ENCODE peak calls at places on chromosomes 13 and 19, in four cellular contexts. Q, Y, X and B are unnamed samples.

GRCh38 chr19:37989855-37990254 is 82.8 kb downstream of the SIPA1L3 start:
- DNase-seq in Q (peak; percentile 24), Y (no peak), X (no peak), B (no peak)

GRCh38 chr13:71605744-71606143 is 261.3 kb downstream of the DACH1 start:
- DNase-seq in Q (no peak), Y (no peak), X (no peak), B (no peak)

GRCh38 chr13:67466569-67466968 is 236.4 kb upstream of the PCDH9 start:
- DNase-seq in Q (no peak), Y (no peak), X (no peak), B (no peak)

GRCh38 chr13:84885868-84886267 is 913.4 kb downstream of the SLITRK6 start:
- DNase-seq in Q (no peak), Y (no peak), X (no peak), B (no peak)

GRCh38 chr19:30090963-30091362 is 148.9 kb downstream of the URI1 start:
- DNase-seq in Q (no peak), Y (no peak), X (no peak), B (no peak)

GRCh38 chr19:7625763-7626372 is 3.5 kb downstream of the XAB2 start:
- DNase-seq in Q (no peak), Y (no peak), X (no peak), B (no peak)

GRCh38 chr13:51585696-51586095 is 1.4 kb downstream of the WDFY2 start:
- DNase-seq in Q (peak; percentile 65), Y (no peak), X (peak; percentile 55), B (peak; percentile 86)

GRCh38 chr19:10979950-10980349 is 19.1 kb downstream of the SMARCA4 start:
- DNase-seq in Q (no peak), Y (no peak), X (no peak), B (peak; percentile 66)

DNA sequence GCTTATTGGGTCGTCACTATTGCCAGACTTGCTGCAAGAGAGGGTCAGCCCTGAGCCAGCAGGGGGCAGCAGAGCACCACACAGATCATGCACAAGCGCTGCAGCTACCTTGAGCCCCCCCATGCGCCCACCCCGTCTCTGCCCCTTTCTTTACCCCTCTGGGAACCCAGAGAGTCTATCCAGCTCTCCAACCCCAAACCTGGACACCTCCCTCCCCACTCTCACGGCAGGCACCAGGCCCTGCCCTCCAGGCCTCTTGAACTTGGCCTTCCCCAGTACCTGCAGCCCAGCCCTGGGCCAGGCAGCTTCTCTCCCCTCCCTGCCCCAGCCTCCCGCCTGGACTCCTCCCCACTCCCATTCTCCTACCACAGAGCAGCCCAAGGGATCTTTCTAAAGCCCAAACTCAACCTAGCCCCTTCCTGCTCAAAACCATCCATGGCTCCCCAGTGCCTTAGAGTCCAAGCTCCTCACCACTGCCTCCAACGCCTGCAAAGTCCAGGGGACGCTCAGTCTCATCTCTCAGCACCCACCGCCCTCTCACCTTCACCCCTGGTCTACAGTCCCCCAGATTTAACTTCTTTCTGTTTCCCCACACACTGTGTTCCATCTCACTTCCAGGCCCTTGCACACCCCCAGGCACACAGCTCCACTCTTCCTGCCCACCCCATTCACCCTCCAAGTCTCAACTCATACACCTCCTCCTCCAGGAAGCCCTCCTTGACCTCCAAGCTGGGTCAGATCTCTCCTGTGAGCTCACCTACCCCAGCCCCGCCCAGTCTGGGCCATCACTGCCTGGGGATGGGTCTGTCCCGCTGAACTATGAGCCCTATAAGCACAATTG is 9.4 kb upstream of the CEACAM16 start:
- DNase-seq in Q (peak; percentile 64), Y (peak; percentile 69), X (peak; percentile 25), B (peak; percentile 68)
- H3K27me3 ChIP-seq in Q (no peaks in the 10 kb centered on the region), Y (no peaks in the 10 kb centered on the region), X (no peaks in the 10 kb centered on the region), B (no peaks in the 10 kb centered on the region)

GRCh38 chr13:73070451-73070850 is 11.6 kb downstream of the KLF5 start:
- DNase-seq in Q (no peak), Y (no peak), X (no peak), B (no peak)
- H3K9ac ChIP-seq in Q (no peak overlapping the region), Y (no peak overlapping the region), X (no peak overlapping the region), B (no peak overlapping the region)

DNA sequence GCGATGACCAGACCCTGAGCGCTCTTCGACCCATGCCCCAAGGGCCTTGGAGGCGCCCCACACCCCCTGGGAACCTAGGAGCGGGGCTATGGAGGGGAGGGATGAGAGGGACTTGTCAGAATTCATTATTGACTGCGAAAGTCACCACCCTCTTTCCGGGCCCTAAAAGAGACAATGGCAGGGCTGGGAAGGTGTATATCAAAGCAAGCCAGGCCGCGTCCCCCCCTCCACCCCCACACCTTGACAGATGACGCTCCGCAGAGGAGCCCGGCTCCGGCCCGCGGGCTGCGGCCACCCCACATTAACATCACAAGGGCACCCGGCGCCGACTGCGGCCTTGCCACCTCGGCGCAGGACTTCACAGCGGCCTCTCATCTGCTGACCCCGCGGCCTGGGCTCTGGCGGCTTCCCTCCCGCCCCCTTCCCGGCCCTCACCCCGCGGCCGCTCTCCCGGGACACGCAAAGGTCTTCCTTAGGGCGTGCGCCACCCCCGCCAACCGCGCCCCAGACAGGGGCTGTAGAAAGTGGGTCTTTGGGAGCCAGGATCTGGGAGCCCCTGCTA is 2.4 kb downstream of the CDX2 start:
- DNase-seq in Q (no peak), Y (no peak), X (no peak), B (no peak)
- TF ChIP-seq EZH2 in Q (no peak), Y (no peak), X (peak; percentile 89), B (no peak)

GRCh38 chr13:27975579-27976361 is 6.7 kb upstream of the CDX2 start:
- DNase-seq in Q (no peak), Y (no peak), X (no peak), B (no peak)

GRCh38 chr13:27973956-27974662 is 5.0 kb upstream of the CDX2 start:
- DNase-seq in Q (no peak), Y (no peak), X (no peak), B (no peak)

GRCh38 chr13:27978301-27978968 is 9.3 kb upstream of the CDX2 start:
- DNase-seq in Q (no peak), Y (no peak), X (no peak), B (no peak)

GRCh38 chr13:27977476-27978300 is 8.6 kb upstream of the CDX2 start:
- DNase-seq in Q (no peak), Y (no peak), X (peak; percentile 1), B (peak; percentile 39)

DNA sequence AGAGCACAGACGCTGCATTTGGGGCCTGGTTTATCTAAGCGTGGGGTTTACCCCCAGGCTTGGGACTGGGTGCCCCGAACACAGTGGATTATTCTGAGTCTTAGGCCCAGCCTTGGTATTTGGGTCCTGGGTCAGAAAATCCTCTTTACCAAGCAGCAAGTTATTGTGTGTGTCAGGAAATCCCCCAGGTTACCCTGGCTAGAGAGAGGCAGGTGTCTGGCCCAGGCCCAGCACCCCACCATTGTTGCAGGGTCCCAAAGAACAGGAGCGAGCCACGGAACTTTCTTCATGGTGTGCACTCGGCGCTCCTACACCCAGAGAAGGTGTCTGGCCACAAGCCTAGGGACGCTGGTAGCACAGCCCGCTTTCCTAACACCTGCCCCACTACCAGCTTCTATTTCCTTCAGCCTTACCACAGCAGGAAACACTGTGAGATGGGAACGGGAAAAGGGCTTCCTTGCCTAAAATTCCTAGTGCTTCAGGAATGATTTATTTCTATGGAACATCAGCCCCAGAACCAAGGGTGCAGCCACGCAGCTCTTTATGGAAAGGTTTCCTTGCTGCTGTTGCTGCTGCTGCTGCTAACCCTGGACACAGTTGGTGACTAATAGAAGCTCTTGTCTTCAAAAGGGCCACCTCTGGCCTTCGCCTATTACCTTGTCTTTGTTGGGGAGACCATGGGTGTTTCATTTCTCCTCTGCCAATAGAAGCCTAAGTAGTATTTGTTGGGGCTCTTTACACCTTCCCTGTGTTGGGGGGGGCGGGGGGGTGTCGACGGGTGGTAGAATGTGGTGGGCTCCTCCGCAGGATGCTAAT is 7.5 kb upstream of the CDX2 start:
- DNase-seq in Q (no peak), Y (no peak), X (no peak), B (no peak)
- H3K27me3 ChIP-seq in Q (peaks cover 28% of the 10 kb centered on the region), Y (peaks cover 3% of the 10 kb centered on the region), X (peaks cover 88% of the 10 kb centered on the region), B (peaks cover 89% of the 10 kb centered on the region)